ENCODE peak calls at places on chromosomes 11 and 22, in four cellular contexts. J is fibroblast of lung, V is hepatocyte, K is cardiac muscle cell. A is an unnamed sample.
A peak's percentile ranks its signal among the peaks of the same experiment; 100 is the strongest.

GRCh38 chr11:76655466-76656086 is 15.0 kb downstream of the LRRC32 start:
- DNase-seq in J (no peak), V (no peak), K (no peak), A (no peak)

GRCh38 chr22:21932347-21932746 is 20.3 kb downstream of the PPM1F start:
- DNase-seq in J (no peak), V (no peak), K (no peak), A (no peak)

GRCh38 chr11:10490398-10491232 is 35.6 kb downstream of the AMPD3 start:
- DNase-seq in J (peak; percentile 97), V (peak; percentile 61), K (peak; percentile 90), A (no peak)

GRCh38 chr22:23824476-23825245 is 14.1 kb downstream of the DERL3 start:
- DNase-seq in J (no peak), V (no peak), K (no peak), A (no peak)

GRCh38 chr22:37215890-37216289 is 3.6 kb upstream of the SSTR3 start:
- DNase-seq in J (no peak), V (no peak), K (no peak), A (no peak)

GRCh38 chr11:57598831-57599155 is 1.3 kb downstream of the SERPING1 start:
- DNase-seq in J (peak; percentile 37), V (peak; percentile 19), K (peak; percentile 47), A (no peak)

GRCh38 chr11:109526061-109526460 is 104.1 kb downstream of the C11orf87 start:
- DNase-seq in J (no peak), V (no peak), K (no peak), A (no peak)

GRCh38 chr11:47552581-47553416 is at the start of gene CELF1:
- DNase-seq in J (peak; percentile 82), V (peak; percentile 97), K (peak; percentile 94), A (peak; percentile 93)

GRCh38 chr22:17339095-17339693 is 30.1 kb upstream of the CECR2 start:
- DNase-seq in J (no peak), V (no peak), K (peak; percentile 57), A (no peak)

GRCh38 chr11:109808569-109808968 is 284.6 kb upstream of the ZC3H12C start:
- DNase-seq in J (peak; percentile 65), V (no peak), K (peak; percentile 53), A (no peak)

GRCh38 chr11:3995949-3996554 is 98.5 kb upstream of the RRM1 start:
- DNase-seq in J (peak; percentile 42), V (no peak), K (peak; percentile 48), A (no peak)

GRCh38 chr22:38124236-38124974 is 13.9 kb upstream of the BAIAP2L2 start:
- DNase-seq in J (no peak), V (no peak), K (no peak), A (no peak)

GRCh38 chr11:123122341-123122740 is 60.4 kb upstream of the HSPA8 start:
- DNase-seq in J (peak; percentile 30), V (peak; percentile 66), K (peak; percentile 91), A (no peak)

GRCh38 chr22:46675479-46675878 is 55.3 kb downstream of the GRAMD4 start:
- DNase-seq in J (no peak), V (no peak), K (no peak), A (no peak)

GRCh38 chr11:107851704-107852315 is 6.8 kb downstream of the SLC35F2 start:
- DNase-seq in J (no peak), V (no peak), K (no peak), A (no peak)

GRCh38 chr11:66070604-66071325 is 693 bp downstream of the PACS1 start:
- DNase-seq in J (peak; percentile 40), V (peak; percentile 65), K (peak; percentile 57), A (peak; percentile 79)

DNA sequence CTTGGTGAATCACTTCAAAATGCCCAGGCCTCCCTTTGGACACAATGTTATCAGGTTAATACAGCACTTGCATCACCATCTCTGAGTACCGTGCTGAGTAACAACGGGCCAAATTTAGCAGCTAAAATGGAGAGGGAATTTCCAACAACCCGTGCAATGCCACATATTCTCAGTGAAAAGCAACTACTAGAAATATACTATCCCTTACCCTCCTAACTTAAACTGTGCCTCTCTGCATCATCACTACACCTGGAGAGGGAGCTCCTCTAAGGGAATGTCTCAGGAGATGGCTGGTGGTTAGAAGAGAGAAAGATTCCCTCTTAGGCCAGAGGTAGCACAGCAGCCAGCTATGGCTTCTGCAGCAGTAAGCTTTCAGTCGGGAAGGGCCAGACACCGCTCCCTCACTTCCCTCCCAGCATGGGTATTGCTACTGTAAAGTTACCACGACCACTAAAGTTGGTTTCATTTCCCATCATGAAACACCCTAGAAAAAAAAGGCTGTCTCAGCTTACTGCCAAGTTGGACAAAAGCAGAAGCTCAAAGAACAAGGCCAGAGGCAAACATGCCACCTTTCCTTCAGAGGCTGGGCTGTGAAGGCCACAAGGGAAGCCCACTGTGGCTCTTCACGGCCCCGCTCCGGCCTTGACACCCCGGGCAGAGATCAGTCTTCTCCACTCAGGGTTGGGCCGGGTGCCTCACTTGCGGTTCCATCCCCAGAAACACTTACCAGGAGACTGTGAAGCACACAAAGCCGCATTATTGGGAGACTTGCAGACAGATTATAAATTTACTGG is 3.9 kb downstream of the MAML2 start:
- DNase-seq in J (peak; percentile 80), V (no peak), K (peak; percentile 80), A (peak; percentile 58)
- TF ChIP-seq CTCF in J (no peak), V (no peak), K (no peak), A (no peak)

DNA sequence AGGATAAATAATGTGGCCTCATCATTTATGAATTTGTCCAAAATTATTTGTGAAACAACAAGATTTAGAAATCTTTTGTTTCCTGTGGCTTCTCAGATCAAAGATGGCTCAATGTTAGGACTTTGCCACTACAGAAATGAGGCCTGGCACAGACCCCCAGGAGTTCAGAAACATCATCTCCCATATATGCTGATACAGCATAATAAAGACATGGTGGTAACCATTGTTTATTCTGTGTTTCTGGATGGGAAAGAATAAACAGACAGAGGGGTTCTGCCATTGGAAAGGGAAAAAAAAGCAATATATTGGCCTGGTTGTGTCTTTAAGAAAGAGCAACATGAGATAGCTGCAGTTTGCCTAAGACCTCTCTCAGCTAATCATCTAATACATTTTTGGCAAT is 6.9 kb downstream of the OR5AN1 start:
- DNase-seq in J (no peak), V (no peak), K (no peak), A (no peak)
- H3K4me3 ChIP-seq in J (no peak overlapping the region), V (no peak overlapping the region), K (no peak overlapping the region), A (no peak overlapping the region)

DNA sequence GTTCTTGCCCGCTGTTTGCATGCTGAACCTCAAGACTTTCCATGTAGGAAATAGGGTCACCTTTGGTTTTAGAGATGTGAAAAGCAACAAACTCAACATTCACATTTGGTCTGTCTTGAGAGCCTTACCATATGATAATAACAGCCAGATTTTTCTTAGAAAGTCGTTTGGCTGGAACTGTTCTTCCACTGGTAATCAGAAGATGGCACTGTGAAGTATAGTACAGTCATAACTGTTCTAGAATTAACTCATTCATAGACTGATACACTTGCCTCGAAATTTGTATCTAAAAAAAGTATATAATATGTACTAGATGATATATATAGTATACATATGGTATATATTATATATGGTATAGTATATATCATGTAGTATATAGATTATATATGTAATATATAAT is 12.3 kb downstream of the LUZP2 start:
- DNase-seq in J (peak; percentile 17), V (no peak), K (peak; percentile 28), A (no peak)
- TF ChIP-seq CTCF in J (peak; percentile 46), V (peak; percentile 46), K (peak; percentile 30), A (no peak)

GRCh38 chr22:50267591-50268390 is 2.4 kb downstream of the MAPK11 start:
- DNase-seq in J (peak; percentile 51), V (peak; percentile 81), K (peak; percentile 70), A (peak; percentile 83)

GRCh38 chr22:50268655-50269113 is 1.5 kb downstream of the MAPK11 start:
- DNase-seq in J (no peak), V (no peak), K (peak; percentile 38), A (no peak)

GRCh38 chr22:50269573-50270301 is 443 bp downstream of the MAPK11 start:
- DNase-seq in J (peak; percentile 67), V (peak; percentile 53), K (peak; percentile 63), A (peak; percentile 46)

GRCh38 chr22:50264946-50265669 is 3.6 kb upstream of the MAPK12 start:
- DNase-seq in J (no peak), V (no peak), K (no peak), A (no peak)

GRCh38 chr22:50266994-50267393 is 3.2 kb downstream of the MAPK11 start:
- DNase-seq in J (no peak), V (no peak), K (no peak), A (no peak)
- H3K4me3 ChIP-seq in J (no peak overlapping the region), V (no peak overlapping the region), K (no peak overlapping the region), A (no peak overlapping the region)

GRCh38 chr22:19470010-19470409 is 9.0 kb downstream of the UFD1 start:
- DNase-seq in J (no peak), V (no peak), K (no peak), A (no peak)

GRCh38 chr22:19471572-19471971 is 7.4 kb downstream of the UFD1 start:
- DNase-seq in J (no peak), V (no peak), K (no peak), A (no peak)

GRCh38 chr22:19472233-19472632 is 6.8 kb downstream of the UFD1 start:
- DNase-seq in J (no peak), V (no peak), K (no peak), A (no peak)

GRCh38 chr22:19476023-19476422 is 3.0 kb downstream of the UFD1 start:
- DNase-seq in J (no peak), V (no peak), K (no peak), A (no peak)

DNA sequence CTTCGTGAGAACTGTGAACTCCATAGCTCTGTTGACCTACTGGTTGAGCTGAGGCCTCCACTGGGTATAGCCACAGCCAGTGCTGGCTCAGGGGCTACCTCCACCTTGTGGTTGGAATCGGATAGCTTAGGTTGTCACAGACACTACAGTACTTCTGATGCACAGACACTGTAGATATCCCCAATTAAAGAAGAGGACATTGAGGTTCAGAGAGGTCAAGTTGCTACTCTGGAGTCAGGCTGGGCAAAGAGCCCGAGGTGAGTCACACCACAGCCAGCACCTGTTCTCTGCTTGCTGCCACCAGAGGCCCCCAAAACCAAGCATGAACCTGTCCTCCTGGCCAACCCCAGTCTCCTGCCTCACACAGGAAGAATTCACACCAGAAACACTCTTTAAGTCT is 5.4 kb downstream of the UFD1 start:
- DNase-seq in J (no peak), V (no peak), K (no peak), A (no peak)
- TF ChIP-seq CTCF in J (peak; percentile 4), V (peak; percentile 5), K (no peak), A (no peak)

GRCh38 chr11:105860105-105860504 is 161.9 kb downstream of the MSANTD4 start:
- DNase-seq in J (no peak), V (no peak), K (no peak), A (no peak)
- H3K4me3 ChIP-seq in J (no peak overlapping the region), V (no peak overlapping the region), K (no peak overlapping the region), A (no peak overlapping the region)

GRCh38 chr22:39820266-39820665 is 73.3 kb downstream of the ENTHD1 start:
- DNase-seq in J (peak; percentile 84), V (no peak), K (peak; percentile 65), A (no peak)
- TF ChIP-seq CTCF in J (no peak), V (no peak), K (no peak), A (no peak)

DNA sequence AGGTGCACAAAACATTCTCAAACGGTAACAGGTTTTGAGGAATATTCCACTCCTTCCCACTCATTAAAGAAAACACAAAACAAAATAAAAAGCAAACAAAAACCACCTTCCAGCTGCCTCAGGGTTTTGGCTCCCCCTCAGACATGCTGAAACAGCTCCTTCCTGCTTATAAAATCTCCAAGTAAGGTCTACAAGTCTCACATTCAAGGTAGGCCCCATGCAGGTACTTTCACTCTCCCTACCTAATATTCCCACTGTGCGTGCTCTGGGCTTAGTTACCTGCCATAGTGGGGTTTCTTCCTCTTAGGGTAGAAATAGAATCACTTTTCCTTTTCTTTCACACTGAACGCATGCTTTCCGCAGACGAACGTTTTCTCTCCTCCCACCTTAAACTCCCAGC is 132.3 kb downstream of the RBFOX2 start:
- DNase-seq in J (no peak), V (no peak), K (no peak), A (no peak)
- H3K4me3 ChIP-seq in J (no peak overlapping the region), V (no peak overlapping the region), K (no peak overlapping the region), A (no peak overlapping the region)

GRCh38 chr11:269146-269890 is 8.9 kb upstream of the NLRP6 start:
- DNase-seq in J (no peak), V (no peak), K (no peak), A (peak; percentile 39)
- TF ChIP-seq CTCF in J (no peak), V (no peak), K (no peak), A (no peak)